ENCODE peak calls at places on chromosomes 3 and 15, in six cellular contexts. B, V, S, I, G and K are unnamed samples.

GRCh38 chr3:85148056-85148455 is 189.3 kb downstream of the CADM2 start:
- DNase-seq in V (no peak), G (no peak), S (no peak), I (peak), B (no peak), K (no peak)

GRCh38 chr3:197854596-197855343 is 63.7 kb downstream of the LRCH3 start:
- DNase-seq in S (no peak), V (peak), B (peak), I (no peak), G (no peak), K (no peak)

GRCh38 chr3:151322549-151322948 is 5.9 kb upstream of the GPR87 start:
- DNase-seq in V (no peak), B (no peak), S (no peak), I (no peak), G (no peak), K (no peak)

GRCh38 chr3:53799338-53799865 is 46.8 kb downstream of the CHDH start:
- DNase-seq in V (no peak), G (no peak), I (no peak), B (no peak), S (no peak), K (no peak)

GRCh38 chr15:79283252-79284048 is 928 bp downstream of the ANKRD34C start:
- DNase-seq in B (peak), G (peak), V (no peak), I (peak), S (peak), K (peak)

GRCh38 chr3:170419301-170420087 is 826 bp downstream of the CLDN11 start:
- DNase-seq in G (no peak), V (no peak), S (peak), I (no peak), B (peak), K (peak)

GRCh38 chr15:41666353-41666920 is 6.2 kb downstream of the MGA start:
- DNase-seq in I (no peak), G (no peak), B (no peak), V (no peak), S (no peak), K (no peak)

GRCh38 chr15:42954291-42954690 is 33.7 kb upstream of the TTBK2 start:
- DNase-seq in V (no peak), G (no peak), S (no peak), B (no peak), I (no peak), K (no peak)

GRCh38 chr15:50800715-50801114 is 35.2 kb upstream of the SPPL2A start:
- DNase-seq in G (peak), I (no peak), B (no peak), V (no peak), S (no peak), K (peak)

GRCh38 chr15:70701891-70702568 is 61.3 kb downstream of the UACA start:
- DNase-seq in G (no peak), B (no peak), V (no peak), I (no peak), S (peak), K (no peak)

GRCh38 chr3:123546133-123546755 is 38.6 kb downstream of the HACD2 start:
- DNase-seq in V (no peak), S (no peak), I (no peak), B (no peak), G (no peak), K (no peak)

GRCh38 chr15:89349212-89349558 is 14.6 kb upstream of the POLG start:
- DNase-seq in G (no peak), I (peak), B (no peak), V (no peak), S (no peak), K (no peak)

GRCh38 chr15:89356634-89357298 is 22.1 kb upstream of the POLG start:
- DNase-seq in V (no peak), S (no peak), B (no peak), I (peak), G (no peak), K (no peak)

GRCh38 chr15:89358435-89358754 is 23.8 kb upstream of the POLG start:
- DNase-seq in B (no peak), V (no peak), I (no peak), G (no peak), S (no peak), K (no peak)

GRCh38 chr15:89352476-89352875 is 17.9 kb upstream of the POLG start:
- DNase-seq in B (no peak), S (no peak), G (no peak), V (no peak), I (no peak), K (no peak)

GRCh38 chr15:89353991-89354390 is 19.4 kb upstream of the POLG start:
- DNase-seq in V (no peak), I (no peak), S (no peak), B (no peak), G (no peak), K (no peak)
- TF ChIP-seq CTCF in V (no peak), I (no peak), S (no peak), B (no peak), G (no peak), K (no peak)

GRCh38 chr15:72341361-72341760 is 21.4 kb upstream of the CELF6 start:
- DNase-seq in S (no peak), B (peak), I (peak), G (no peak), V (peak), K (no peak)
- TF ChIP-seq CTCF in S (no peak), B (peak), I (peak), G (no peak), V (peak), K (no peak)

DNA sequence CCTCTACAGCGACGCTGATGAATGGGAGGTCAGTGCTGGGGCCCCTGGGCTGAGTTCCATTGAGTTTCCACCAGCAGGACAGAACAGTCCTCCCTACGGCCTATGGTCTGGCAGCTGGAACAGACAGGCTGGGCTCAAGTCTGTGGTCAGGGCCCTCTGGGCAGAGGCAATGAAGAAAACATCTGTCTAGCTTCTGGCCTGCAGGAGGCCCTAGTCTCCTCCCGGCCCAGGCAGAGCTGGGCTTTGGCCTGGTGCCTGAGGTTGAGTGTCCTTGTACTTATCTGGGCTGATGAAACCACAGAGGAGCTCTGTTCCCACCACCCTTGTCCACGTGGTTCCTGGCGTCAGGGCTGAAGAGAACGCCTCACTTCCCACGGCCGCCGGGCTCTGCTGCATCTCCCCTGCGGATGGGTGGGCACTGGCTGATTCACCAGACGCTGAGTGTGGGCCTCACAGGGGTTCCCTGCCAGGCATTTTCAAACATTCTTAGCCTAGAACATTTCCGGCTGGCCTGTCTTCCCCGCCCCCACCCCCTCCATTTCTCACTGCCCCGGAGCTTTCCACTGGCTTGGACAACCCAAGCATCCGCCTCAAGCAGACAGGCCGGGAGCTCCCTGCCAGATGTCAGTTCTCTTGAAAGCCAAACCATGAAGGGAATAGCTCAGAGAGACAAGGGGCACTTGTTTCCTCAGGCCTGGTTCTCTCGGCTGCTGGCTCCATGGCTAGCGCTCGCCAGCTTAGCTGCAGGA is 20.3 kb downstream of the PPCDC start:
- DNase-seq in B (no peak), G (peak), V (peak), S (peak), I (peak), K (peak)
- TF ChIP-seq CTCF in B (no peak), G (peak), V (peak), S (peak), I (no peak), K (peak)

DNA sequence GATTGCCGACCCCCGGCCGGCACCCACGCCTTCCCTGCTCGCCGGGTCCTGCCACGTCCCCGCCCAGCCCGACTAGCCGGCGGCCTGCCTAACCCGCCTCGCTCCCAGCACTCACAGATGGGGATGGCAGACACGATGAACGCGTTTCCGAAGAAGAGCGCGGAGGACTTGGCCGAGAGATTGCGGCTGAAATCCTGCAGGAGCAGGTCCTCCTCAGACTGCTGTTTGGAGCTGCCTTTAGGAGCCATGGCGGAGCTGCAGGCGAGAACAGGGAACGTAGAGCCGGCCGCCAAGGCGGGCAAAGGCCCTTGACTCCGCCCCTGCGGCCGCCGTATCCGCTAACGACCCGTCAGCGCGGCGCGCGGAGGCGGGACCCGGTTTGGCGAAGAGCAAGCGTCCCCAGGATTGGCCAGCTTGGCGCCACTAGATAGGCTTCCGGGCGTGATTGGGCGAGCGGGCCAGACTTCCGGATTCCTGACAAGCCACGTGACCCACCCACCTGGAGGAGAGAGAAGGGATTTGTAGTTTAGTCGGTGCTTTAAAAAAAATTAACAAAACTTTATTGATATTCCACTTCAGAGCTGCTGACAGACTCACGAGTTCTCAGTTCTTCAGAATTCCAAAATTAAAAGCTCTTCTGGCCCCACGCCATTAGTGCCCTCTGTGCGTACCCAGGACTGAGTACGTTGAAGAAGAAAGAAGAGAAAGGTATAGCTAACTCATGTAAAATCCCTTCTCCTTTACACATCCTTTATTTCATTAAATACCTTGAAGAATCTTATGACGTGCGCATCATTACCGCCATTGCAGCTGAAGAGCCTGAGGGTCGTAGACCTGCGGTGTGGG is at the start of gene SSR3:
- DNase-seq in I (peak), V (peak), B (peak), G (peak), S (peak), K (peak)
- TF ChIP-seq CTCF in I (peak), V (peak), B (no peak), G (no peak), S (no peak), K (no peak)